ENCODE peak calls at places on chromosomes 11 and 22, in eight cellular contexts. J is pancreas, W is IMR-90, Q is fibroblast of the aortic adventitia, H is PC-9, E is SK-N-SH, F is WTC11, B is stomach. C is an unnamed sample.

GRCh38 chr11:73245461-73245860 is 26.7 kb upstream of the P2RY6 start:
- DNase-seq in J (no peak), W (no peak), Q (no peak), H (no peak), E (peak), F (no peak), B (no peak), C (no peak)

GRCh38 chr11:83682645-83682973 is 396.4 kb upstream of the CCDC90B start:
- DNase-seq in J (no peak), W (no peak), Q (no peak), H (no peak), E (no peak), F (no peak), B (no peak), C (no peak)

GRCh38 chr22:39718921-39719320 is 148.4 kb downstream of the CACNA1I start:
- DNase-seq in J (no peak), W (no peak), Q (no peak), H (no peak), E (no peak), F (no peak), B (no peak), C (no peak)

GRCh38 chr11:64880240-64881001 is 2.0 kb upstream of the EHD1 start:
- DNase-seq in J (no peak), W (no peak), Q (no peak), H (no peak), E (no peak), F (no peak), B (no peak), C (no peak)

GRCh38 chr11:22920939-22921565 is 60.8 kb upstream of the CCDC179 start:
- DNase-seq in J (peak), W (peak), Q (peak), H (peak), E (peak), F (peak), B (no peak), C (no peak)

GRCh38 chr11:9498457-9499078 is 37.8 kb downstream of the ZNF143 start:
- DNase-seq in J (no peak), W (no peak), Q (no peak), H (no peak), E (no peak), F (no peak), B (no peak), C (no peak)

GRCh38 chr11:93652161-93652597 is 9.3 kb upstream of the CEP295 start:
- DNase-seq in J (no peak), W (peak), Q (peak), H (peak), E (peak), F (no peak), B (no peak), C (no peak)

GRCh38 chr11:10594407-10594806 is 25.9 kb upstream of the LYVE1 start:
- DNase-seq in J (no peak), W (no peak), Q (no peak), H (no peak), E (no peak), F (no peak), B (no peak), C (no peak)

GRCh38 chr11:76288166-76288978 is 82.1 kb upstream of the WNT11 start:
- DNase-seq in J (no peak), W (no peak), Q (no peak), H (no peak), E (no peak), F (no peak), B (no peak), C (no peak)

GRCh38 chr11:23755076-23755475 is 741.8 kb upstream of the LUZP2 start:
- DNase-seq in J (no peak), W (no peak), Q (peak), H (no peak), E (no peak), F (no peak), B (no peak), C (no peak)

GRCh38 chr11:39209966-39210365 is 2249.5 kb downstream of the LRRC4C start:
- DNase-seq in J (no peak), W (no peak), Q (no peak), H (no peak), E (no peak), F (no peak), B (no peak), C (no peak)

GRCh38 chr11:64802370-64803162 is 448 bp downstream of the MAP4K2 start:
- DNase-seq in J (no peak), W (no peak), Q (no peak), H (no peak), E (peak), F (peak), B (no peak), C (no peak)

GRCh38 chr11:36135062-36135461 is 154.2 kb downstream of the COMMD9 start:
- DNase-seq in J (no peak), W (no peak), Q (peak), H (no peak), E (no peak), F (no peak), B (no peak), C (no peak)

GRCh38 chr11:19666951-19667350 is 45.7 kb upstream of the NAV2 start:
- DNase-seq in J (no peak), W (no peak), Q (no peak), H (no peak), E (no peak), F (no peak), B (no peak), C (no peak)

GRCh38 chr11:59138643-59139042 is 4.0 kb upstream of the FAM111A start:
- DNase-seq in J (no peak), W (no peak), Q (peak), H (no peak), E (no peak), F (no peak), B (no peak), C (no peak)

GRCh38 chr22:42649261-42650056 is at the start of gene CYB5R3:
- DNase-seq in J (peak), W (peak), Q (peak), H (peak), E (peak), F (peak), B (peak), C (peak)

GRCh38 chr22:46071451-46072029 is 78.8 kb upstream of the PPARA start:
- DNase-seq in J (peak), W (peak), Q (peak), H (peak), E (peak), F (peak), B (peak), C (peak)

GRCh38 chr11:63919267-63920125 is 2.5 kb upstream of the RCOR2 start:
- DNase-seq in J (no peak), W (no peak), Q (peak), H (peak), E (peak), F (peak), B (peak), C (no peak)

GRCh38 chr11:19316434-19316833 is 75.7 kb upstream of the E2F8 start:
- DNase-seq in J (no peak), W (no peak), Q (peak), H (no peak), E (no peak), F (no peak), B (no peak), C (no peak)

GRCh38 chr11:33402066-33402465 is 144.9 kb downstream of the HIPK3 start:
- DNase-seq in J (no peak), W (no peak), Q (no peak), H (no peak), E (no peak), F (no peak), B (no peak), C (peak)

GRCh38 chr22:44389181-44389580 is 76.4 kb upstream of the SHISAL1 start:
- DNase-seq in J (no peak), W (no peak), Q (no peak), H (no peak), E (no peak), F (peak), B (no peak), C (no peak)

GRCh38 chr22:46072030-46072881 is 78.1 kb upstream of the PPARA start:
- DNase-seq in J (peak), W (peak), Q (peak), H (peak), E (no peak), F (peak), B (peak), C (no peak)

GRCh38 chr11:111663820-111664219 is 61.6 kb downstream of the SIK2 start:
- DNase-seq in J (peak), W (no peak), Q (peak), H (no peak), E (no peak), F (no peak), B (peak), C (no peak)

GRCh38 chr11:33044281-33044680 is 4.9 kb downstream of the TCP11L1 start:
- DNase-seq in J (no peak), W (peak), Q (no peak), H (no peak), E (no peak), F (no peak), B (no peak), C (no peak)

GRCh38 chr11:62842171-62842717 is 2.9 kb upstream of the WDR74 start:
- DNase-seq in J (no peak), W (no peak), Q (no peak), H (no peak), E (no peak), F (peak), B (peak), C (no peak)

GRCh38 chr22:29218758-29219408 is 13.2 kb downstream of the EMID1 start:
- DNase-seq in J (no peak), W (no peak), Q (no peak), H (no peak), E (peak), F (no peak), B (no peak), C (no peak)

GRCh38 chr11:113256431-113257227 is 57.8 kb upstream of the TTC12 start:
- DNase-seq in J (no peak), W (no peak), Q (no peak), H (no peak), E (no peak), F (no peak), B (no peak), C (no peak)

GRCh38 chr11:64284962-64285884 is at the start of gene GPR137:
- DNase-seq in J (peak), W (peak), Q (peak), H (peak), E (peak), F (peak), B (peak), C (peak)

GRCh38 chr22:47632646-47633045 is 870.2 kb downstream of the TBC1D22A start:
- DNase-seq in J (no peak), W (no peak), Q (no peak), H (peak), E (no peak), F (no peak), B (peak), C (peak)

GRCh38 chr11:61735391-61735790 is 17.0 kb upstream of the MYRF start:
- DNase-seq in J (no peak), W (no peak), Q (no peak), H (no peak), E (no peak), F (no peak), B (no peak), C (no peak)

GRCh38 chr11:135035282-135035681 is 623.2 kb upstream of the B3GAT1 start:
- DNase-seq in J (no peak), W (no peak), Q (no peak), H (no peak), E (no peak), F (no peak), B (no peak), C (no peak)

GRCh38 chr11:135036488-135037297 is 624.7 kb upstream of the B3GAT1 start:
- DNase-seq in J (no peak), W (no peak), Q (no peak), H (no peak), E (no peak), F (no peak), B (no peak), C (no peak)

GRCh38 chr11:135033545-135033944 is 621.5 kb upstream of the B3GAT1 start:
- DNase-seq in J (no peak), W (no peak), Q (no peak), H (no peak), E (peak), F (peak), B (no peak), C (no peak)

DNA sequence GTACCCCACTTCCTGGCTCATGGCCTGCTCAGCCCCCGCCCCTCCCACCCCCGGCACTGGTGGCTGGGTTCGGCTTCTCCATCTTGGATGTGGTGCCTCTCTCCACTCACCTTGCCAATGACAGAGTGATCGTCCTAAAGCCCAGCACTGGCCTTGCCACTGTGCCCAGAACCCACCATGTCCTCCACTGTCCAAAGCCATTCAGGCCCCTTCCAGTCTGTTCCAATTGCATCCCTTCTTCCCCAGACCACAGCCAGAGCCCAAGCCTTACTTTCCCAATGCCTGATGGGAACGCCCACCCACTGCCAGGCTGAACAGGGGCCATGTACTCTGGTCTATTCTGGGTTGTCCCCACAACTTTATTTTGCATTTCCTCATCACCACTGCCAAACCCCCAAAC is 625.8 kb upstream of the B3GAT1 start:
- DNase-seq in J (no peak), W (no peak), Q (no peak), H (no peak), E (no peak), F (no peak), B (no peak), C (no peak)
- TF ChIP-seq CTCF in J (no peak), W (no peak), Q (no peak), H (no peak), E (no peak), F (no peak), B (no peak), C (no peak)

GRCh38 chr22:18078329-18079041 is 695 bp downstream of the PEX26 start:
- DNase-seq in J (no peak), W (peak), Q (peak), H (peak), E (peak), F (peak), B (peak), C (no peak)
- TF ChIP-seq CTCF in J (no peak), W (peak), Q (peak), H (no peak), E (peak), F (no peak), B (no peak), C (no peak)

DNA sequence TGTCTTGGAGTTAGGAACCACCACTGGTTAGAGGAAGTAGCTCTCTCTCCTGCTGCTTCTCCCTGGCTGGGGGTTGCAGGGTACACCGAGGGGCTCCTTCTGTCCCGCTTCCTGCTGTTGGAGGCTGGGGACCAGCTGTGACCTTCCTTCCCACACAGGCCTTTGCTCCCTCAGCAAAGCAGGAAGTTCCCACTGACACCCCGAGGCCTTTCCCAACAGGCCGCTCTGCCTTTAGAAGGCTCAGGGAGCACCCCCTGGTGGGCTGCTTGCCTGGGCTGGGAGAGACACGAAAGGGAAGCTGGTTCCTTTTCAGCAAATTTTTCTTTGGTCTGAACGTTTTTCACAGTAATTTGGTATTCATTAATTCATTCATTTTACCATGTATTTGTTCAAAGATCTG is 527.9 kb upstream of the B3GAT1 start:
- DNase-seq in J (no peak), W (no peak), Q (no peak), H (no peak), E (peak), F (peak), B (no peak), C (peak)
- TF ChIP-seq CTCF in J (no peak), W (no peak), Q (no peak), H (no peak), E (no peak), F (no peak), B (no peak), C (peak)

GRCh38 chr11:123033895-123034294 is 28.0 kb downstream of the HSPA8 start:
- DNase-seq in J (no peak), W (no peak), Q (no peak), H (no peak), E (no peak), F (no peak), B (no peak), C (no peak)
- TF ChIP-seq CTCF in J (no peak), W (peak), Q (no peak), H (no peak), E (no peak), F (no peak), B (no peak), C (no peak)

GRCh38 chr11:132721526-132721925 is 810.8 kb downstream of the OPCML start:
- DNase-seq in J (no peak), W (no peak), Q (no peak), H (no peak), E (no peak), F (no peak), B (no peak), C (no peak)
- TF ChIP-seq CTCF in J (no peak), W (no peak), Q (no peak), H (no peak), E (no peak), F (no peak), B (no peak), C (no peak)

DNA sequence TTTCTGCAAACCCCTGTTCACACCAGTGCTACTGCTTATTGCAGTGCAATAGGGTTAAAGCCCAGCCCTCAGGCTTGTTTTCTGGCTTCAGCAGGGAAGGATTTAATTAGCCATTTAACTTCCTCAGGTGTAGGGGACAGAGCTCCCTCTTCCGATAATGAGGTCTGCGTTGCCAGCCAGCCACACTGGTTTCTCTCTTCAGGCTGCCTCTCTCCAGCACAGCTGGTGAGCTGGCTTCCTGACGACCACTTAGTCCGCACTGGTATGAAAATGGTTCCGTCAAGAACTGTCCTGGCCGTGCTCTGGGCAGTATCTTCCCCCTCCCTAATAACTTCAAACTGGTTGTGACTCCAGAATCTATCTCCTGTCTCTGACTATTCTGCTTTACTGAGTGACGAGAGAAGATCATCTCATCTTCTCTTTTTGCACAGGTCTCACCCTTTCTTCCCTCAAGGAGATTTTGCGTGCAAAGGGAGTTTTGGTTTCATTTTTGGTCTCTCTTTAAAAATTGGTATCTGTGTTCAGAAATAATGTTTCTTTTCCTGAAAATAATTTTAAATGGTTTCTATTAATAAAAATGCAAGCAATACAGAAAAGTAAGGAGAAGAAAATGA is 49.2 kb downstream of the CNTN5 start:
- DNase-seq in J (no peak), W (no peak), Q (no peak), H (no peak), E (no peak), F (peak), B (no peak), C (no peak)
- TF ChIP-seq CTCF in J (no peak), W (no peak), Q (no peak), H (no peak), E (no peak), F (no peak), B (no peak), C (no peak)

DNA sequence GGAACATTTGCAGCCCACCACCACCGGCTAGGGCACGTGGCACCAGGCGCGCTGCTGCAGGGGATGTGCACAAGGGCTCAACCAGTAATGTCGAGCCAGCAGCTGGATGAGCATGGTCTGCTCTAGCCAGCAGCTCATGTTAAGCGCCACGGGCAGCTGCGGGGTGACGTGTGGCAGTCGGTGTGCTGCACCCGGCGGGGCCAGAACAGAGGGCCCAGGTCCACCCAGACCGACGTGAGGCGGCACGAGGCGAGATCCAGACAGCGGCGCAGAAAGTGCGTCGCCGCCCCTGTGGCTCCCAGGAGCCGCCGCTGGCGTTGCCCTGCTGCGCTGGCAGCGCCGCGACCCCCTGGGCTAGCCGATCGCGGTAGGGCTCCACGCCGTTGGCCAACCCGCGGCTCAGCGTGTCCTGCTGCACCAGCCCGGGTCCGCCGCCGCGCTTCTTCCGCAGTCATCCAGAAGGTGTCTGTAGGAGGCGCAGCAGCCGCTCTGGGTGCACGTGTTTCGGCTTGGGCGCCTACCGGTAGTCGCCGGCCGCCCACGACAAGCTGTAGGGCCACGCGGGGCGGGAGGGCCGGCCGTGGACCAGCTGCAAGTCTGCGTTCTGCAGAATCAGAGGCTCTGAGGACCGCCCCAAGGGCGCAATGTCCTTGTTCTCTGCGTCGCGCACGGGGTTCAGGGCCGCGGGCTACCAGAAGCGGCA is 4.6 kb upstream of the GALR3 start:
- DNase-seq in J (peak), W (peak), Q (peak), H (peak), E (no peak), F (peak), B (peak), C (no peak)
- TF ChIP-seq CTCF in J (no peak), W (peak), Q (peak), H (no peak), E (no peak), F (no peak), B (no peak), C (peak)

GRCh38 chr11:90635886-90636285 is 413.0 kb upstream of the CHORDC1 start:
- DNase-seq in J (no peak), W (no peak), Q (no peak), H (no peak), E (no peak), F (no peak), B (no peak), C (no peak)

GRCh38 chr11:90635145-90635544 is 412.3 kb upstream of the CHORDC1 start:
- DNase-seq in J (no peak), W (no peak), Q (no peak), H (no peak), E (no peak), F (no peak), B (no peak), C (no peak)

DNA sequence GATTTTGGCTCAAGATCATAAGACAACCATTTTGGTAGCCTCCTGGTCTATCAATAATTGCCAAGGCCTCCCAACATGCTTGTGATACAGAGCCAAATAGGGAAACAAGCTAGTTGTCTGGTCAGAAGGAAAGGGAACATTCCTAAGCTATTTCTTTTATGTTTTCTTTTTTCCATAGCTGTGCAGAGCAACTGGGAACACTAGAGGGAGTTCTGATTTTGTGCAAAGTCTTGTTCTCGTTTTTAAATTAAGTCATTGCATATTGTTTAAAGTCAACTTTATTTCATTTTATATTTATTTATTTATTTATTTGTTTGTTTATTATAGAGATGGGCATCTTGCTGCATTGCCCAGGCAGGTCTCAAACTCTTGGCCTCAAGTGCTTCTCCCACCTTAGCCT is 416.8 kb upstream of the CHORDC1 start:
- DNase-seq in J (no peak), W (no peak), Q (no peak), H (no peak), E (no peak), F (no peak), B (no peak), C (no peak)
- TF ChIP-seq CTCF in J (no peak), W (no peak), Q (no peak), H (peak), E (peak), F (no peak), B (no peak), C (peak)

C was measured in osteocyte.